ENCODE peak calls at places on chromosomes 3 and 15, in four cellular contexts. V, Q, Z and R are unnamed samples.

GRCh38 chr3:195899701-195900425 is 8.5 kb downstream of the TNK2 start:
- DNase-seq in V (no peak), Q (peak), Z (no peak), R (no peak)

GRCh38 chr3:54243262-54243931 is 121.0 kb downstream of the CACNA2D3 start:
- DNase-seq in V (no peak), Q (no peak), Z (peak), R (no peak)

GRCh38 chr15:84081391-84082168 is 154.0 kb upstream of the GOLGA6L4 start:
- DNase-seq in V (no peak), Q (no peak), Z (no peak), R (no peak)

GRCh38 chr3:118501152-118501551 is 533.5 kb downstream of the IGSF11 start:
- DNase-seq in V (no peak), Q (peak), Z (no peak), R (peak)

GRCh38 chr15:93065641-93066045 is 23.4 kb downstream of the RGMA start:
- DNase-seq in V (no peak), Q (no peak), Z (no peak), R (no peak)

GRCh38 chr3:177781686-177782161 is 584.4 kb upstream of the TBL1XR1 start:
- DNase-seq in V (no peak), Q (no peak), Z (peak), R (no peak)

GRCh38 chr15:82108489-82109078 is 62.8 kb upstream of the MEX3B start:
- DNase-seq in V (peak), Q (peak), Z (peak), R (no peak)

GRCh38 chr15:86624261-86625036 is 544.8 kb downstream of the AGBL1 start:
- DNase-seq in V (peak), Q (peak), Z (peak), R (peak)

GRCh38 chr15:69983696-69984265 is 113.9 kb downstream of the TLE3 start:
- DNase-seq in V (no peak), Q (no peak), Z (no peak), R (peak)

GRCh38 chr15:56957812-56958406 is 39.5 kb downstream of the TCF12 start:
- DNase-seq in V (no peak), Q (peak), Z (no peak), R (no peak)

GRCh38 chr3:125602752-125603649 is 7.7 kb upstream of the OSBPL11 start:
- DNase-seq in V (no peak), Q (no peak), Z (peak), R (peak)

GRCh38 chr15:70361891-70362290 is 264.2 kb upstream of the TLE3 start:
- DNase-seq in V (no peak), Q (no peak), Z (no peak), R (no peak)

GRCh38 chr15:26287381-26287780 is 424.3 kb upstream of the ATP10A start:
- DNase-seq in V (peak), Q (no peak), Z (no peak), R (no peak)

GRCh38 chr3:183116051-183116614 is 16.8 kb upstream of the MCCC1 start:
- DNase-seq in V (peak), Q (peak), Z (peak), R (no peak)

GRCh38 chr3:108127301-108127988 is 36.6 kb upstream of the CD47 start:
- DNase-seq in V (peak), Q (no peak), Z (no peak), R (no peak)

GRCh38 chr15:80343610-80344009 is 60.6 kb upstream of the ARNT2 start:
- DNase-seq in V (no peak), Q (peak), Z (no peak), R (no peak)

GRCh38 chr3:170982733-170983132 is 43.8 kb downstream of the SLC2A2 start:
- DNase-seq in V (no peak), Q (no peak), Z (no peak), R (no peak)

GRCh38 chr3:186790261-186790981 is 7.0 kb downstream of the EIF4A2 start:
- DNase-seq in V (peak), Q (no peak), Z (peak), R (peak)

GRCh38 chr3:149221783-149222517 is at the start of gene CP:
- DNase-seq in V (no peak), Q (no peak), Z (no peak), R (peak)

GRCh38 chr3:39150170-39150802 is 3.1 kb downstream of the CSRNP1 start:
- DNase-seq in V (no peak), Q (no peak), Z (no peak), R (no peak)

GRCh38 chr15:78714890-78715289 is 73.9 kb upstream of the CHRNB4 start:
- DNase-seq in V (peak), Q (no peak), Z (no peak), R (no peak)

GRCh38 chr3:59436164-59436958 is 386.5 kb upstream of the CFAP20DC start:
- DNase-seq in V (no peak), Q (no peak), Z (no peak), R (no peak)

GRCh38 chr3:9214599-9214998 is 34.8 kb downstream of the SRGAP3 start:
- DNase-seq in V (no peak), Q (no peak), Z (peak), R (no peak)

GRCh38 chr15:78928616-78929093 is 16.2 kb downstream of the CTSH start:
- DNase-seq in V (no peak), Q (no peak), Z (no peak), R (no peak)

GRCh38 chr3:134481166-134481565 is 4.6 kb downstream of the ANAPC13 start:
- DNase-seq in V (no peak), Q (no peak), Z (peak), R (no peak)

GRCh38 chr3:106176734-106177133 is 307.9 kb upstream of the CBLB start:
- DNase-seq in V (no peak), Q (no peak), Z (peak), R (no peak)

GRCh38 chr3:128761392-128761791 is 35.4 kb downstream of the RAB7A start:
- DNase-seq in V (no peak), Q (no peak), Z (no peak), R (no peak)

GRCh38 chr3:196268270-196269163 is 19.0 kb downstream of the PCYT1A start:
- DNase-seq in V (no peak), Q (no peak), Z (peak), R (no peak)

GRCh38 chr3:62586356-62586755 is 213.0 kb upstream of the FEZF2 start:
- DNase-seq in V (no peak), Q (no peak), Z (peak), R (no peak)

GRCh38 chr3:101890716-101891115 is 41.4 kb downstream of the NFKBIZ start:
- DNase-seq in V (no peak), Q (no peak), Z (peak), R (no peak)

GRCh38 chr15:98177950-98178848 is 217.7 kb downstream of the ARRDC4 start:
- DNase-seq in V (peak), Q (peak), Z (peak), R (peak)

GRCh38 chr3:111761309-111761795 is 97.7 kb upstream of the PHLDB2 start:
- DNase-seq in V (no peak), Q (no peak), Z (peak), R (no peak)

GRCh38 chr3:58824777-58825176 is 158.2 kb upstream of the FAM3D start:
- DNase-seq in V (no peak), Q (no peak), Z (no peak), R (no peak)

GRCh38 chr15:48644498-48644826 is 1.0 kb downstream of the FBN1 start:
- DNase-seq in V (no peak), Q (no peak), Z (no peak), R (no peak)

GRCh38 chr15:61382927-61383326 is 153.8 kb upstream of the RORA start:
- DNase-seq in V (no peak), Q (no peak), Z (peak), R (no peak)

GRCh38 chr3:19947549-19948071 is 713 bp downstream of the RAB5A start:
- DNase-seq in V (peak), Q (peak), Z (peak), R (no peak)

GRCh38 chr3:170055209-170055608 is 17.4 kb downstream of the GPR160 start:
- DNase-seq in V (peak), Q (no peak), Z (peak), R (no peak)

GRCh38 chr3:173538410-173538809 is 140.9 kb downstream of the NLGN1 start:
- DNase-seq in V (no peak), Q (no peak), Z (no peak), R (no peak)
- TF ChIP-seq CTCF in V (no peak), Q (no peak), Z (no peak), R (peak)

GRCh38 chr15:42576776-42577175 is 1.4 kb downstream of the STARD9 start:
- DNase-seq in V (peak), Q (no peak), Z (no peak), R (no peak)
- H3K4me3 ChIP-seq in V (peak), Q (no peak), Z (peak), R (no peak)

DNA sequence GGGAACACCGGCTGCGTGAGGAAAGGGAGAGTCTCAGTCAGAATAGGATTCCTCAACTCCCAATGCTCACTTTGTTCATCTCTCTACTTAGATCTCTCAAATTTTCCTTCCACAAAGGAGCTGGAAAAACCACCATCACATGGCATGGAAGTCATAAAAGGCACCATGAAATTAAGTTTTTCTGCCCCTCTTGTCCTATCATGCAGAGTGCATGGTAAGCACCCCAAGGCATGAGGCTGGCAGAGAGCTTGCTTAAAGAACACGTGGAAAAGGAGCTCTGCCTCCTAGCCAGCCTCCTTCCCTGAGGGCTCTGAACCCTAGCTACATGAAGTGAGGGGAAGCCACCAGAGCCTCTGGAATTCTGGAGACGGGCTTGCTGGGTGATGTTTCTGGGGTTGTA is 17.8 kb downstream of the STIMATE start:
- DNase-seq in V (no peak), Q (no peak), Z (no peak), R (no peak)
- TF ChIP-seq CTCF in V (no peak), Q (no peak), Z (no peak), R (no peak)

GRCh38 chr15:42890161-42890913 is 30.2 kb downstream of the TTBK2 start:
- DNase-seq in V (no peak), Q (peak), Z (peak), R (peak)
- H3K4me3 ChIP-seq in V (no peak), Q (no peak), Z (no peak), R (no peak)

GRCh38 chr3:154307363-154307762 is 16.9 kb downstream of the DHX36 start:
- DNase-seq in V (no peak), Q (no peak), Z (no peak), R (no peak)
- TF ChIP-seq CTCF in V (no peak), Q (no peak), Z (no peak), R (no peak)

GRCh38 chr3:78029775-78030174 is 989.9 kb downstream of the ROBO2 start:
- DNase-seq in V (no peak), Q (no peak), Z (no peak), R (no peak)
- H3K4me3 ChIP-seq in V (no peak), Q (no peak), Z (no peak), R (no peak)

GRCh38 chr3:50885491-50885890 is 210.8 kb downstream of the DOCK3 start:
- DNase-seq in V (no peak), Q (no peak), Z (no peak), R (peak)
- TF ChIP-seq CTCF in V (peak), Q (peak), Z (no peak), R (peak)

GRCh38 chr3:53162672-53163458 is 1.9 kb downstream of the PRKCD start:
- DNase-seq in V (peak), Q (peak), Z (peak), R (no peak)
- H3K4me3 ChIP-seq in V (peak), Q (peak), Z (peak), R (peak)

GRCh38 chr3:40432793-40433192 is 24.3 kb upstream of the RPL14 start:
- DNase-seq in V (no peak), Q (no peak), Z (no peak), R (no peak)
- TF ChIP-seq CTCF in V (no peak), Q (peak), Z (no peak), R (no peak)